ENCODE peak calls at places on chromosome 19, in eight cellular contexts. F is uterus, U is endothelial cell, H is mucosa of descending colon, R is RWPE1, T is activated B cell treated with CpG ODN at 0.5 μM for 24 hours, G is Caco-2, O is AG10803. E is an unnamed sample.

GRCh38 chr19:17623224-17623935 is 64.8 kb downstream of the UNC13A start:
- DNase-seq in F (no peak), U (no peak), H (peak; percentile 23), R (no peak), T (no peak), G (no peak), O (no peak), E (no peak)

GRCh38 chr19:49689133-49690072 is at the start of gene ADM5:
- DNase-seq in F (peak; percentile 63), U (no peak), H (no peak), R (no peak), T (no peak), G (no peak), O (no peak), E (peak; percentile 60)

GRCh38 chr19:11554160-11554559 is 4.9 kb downstream of the ELOF1 start:
- DNase-seq in F (no peak), U (no peak), H (no peak), R (no peak), T (no peak), G (no peak), O (no peak), E (no peak)

GRCh38 chr19:46369817-46370216 is 22.9 kb downstream of the PPP5C start:
- DNase-seq in F (no peak), U (no peak), H (no peak), R (no peak), T (no peak), G (peak; percentile 12), O (no peak), E (no peak)

GRCh38 chr19:51750381-51751124 is 1.1 kb downstream of the FPR1 start:
- DNase-seq in F (no peak), U (no peak), H (no peak), R (no peak), T (no peak), G (no peak), O (peak; percentile 78), E (no peak)

GRCh38 chr19:1290699-1291651 is 5.3 kb downstream of the EFNA2 start:
- DNase-seq in F (no peak), U (no peak), H (peak; percentile 89), R (no peak), T (no peak), G (no peak), O (no peak), E (no peak)

GRCh38 chr19:17294051-17294891 is 9.0 kb downstream of the ABHD8 start:
- DNase-seq in F (no peak), U (peak; percentile 46), H (peak; percentile 72), R (peak; percentile 80), T (peak; percentile 36), G (peak; percentile 60), O (no peak), E (no peak)

GRCh38 chr19:52748336-52748950 is 13.6 kb upstream of the ZNF611 start:
- DNase-seq in F (peak; percentile 38), U (peak; percentile 7), H (no peak), R (peak; percentile 18), T (no peak), G (no peak), O (peak; percentile 45), E (no peak)

GRCh38 chr19:51047031-51047335 is 12.2 kb upstream of the KLK12 start:
- DNase-seq in F (no peak), U (no peak), H (no peak), R (no peak), T (no peak), G (no peak), O (no peak), E (no peak)

GRCh38 chr19:45780146-45780447 is 2.2 kb downstream of the DMPK start:
- DNase-seq in F (no peak), U (no peak), H (no peak), R (no peak), T (no peak), G (no peak), O (no peak), E (no peak)

GRCh38 chr19:37654525-37654832 is 786 bp downstream of the ZFP30 start:
- DNase-seq in F (no peak), U (no peak), H (no peak), R (peak; percentile 34), T (no peak), G (no peak), O (peak; percentile 21), E (peak; percentile 21)

GRCh38 chr19:29162694-29163093 is 50.3 kb downstream of the UQCRFS1 start:
- DNase-seq in F (no peak), U (no peak), H (no peak), R (no peak), T (no peak), G (no peak), O (no peak), E (no peak)

GRCh38 chr19:53328967-53329366 is 4.6 kb upstream of the ZNF845 start:
- DNase-seq in F (peak; percentile 35), U (no peak), H (no peak), R (no peak), T (no peak), G (no peak), O (peak; percentile 31), E (no peak)

GRCh38 chr19:51136891-51137551 is 5.1 kb upstream of the SIGLEC7 start:
- DNase-seq in F (no peak), U (no peak), H (peak; percentile 35), R (no peak), T (no peak), G (no peak), O (no peak), E (no peak)

GRCh38 chr19:10923503-10924076 is 4.8 kb downstream of the YIPF2 start:
- DNase-seq in F (no peak), U (no peak), H (no peak), R (no peak), T (no peak), G (no peak), O (no peak), E (no peak)

GRCh38 chr19:6324757-6325156 is 8.7 kb downstream of the ACER1 start:
- DNase-seq in F (no peak), U (no peak), H (no peak), R (no peak), T (no peak), G (no peak), O (no peak), E (no peak)

GRCh38 chr19:49469828-49470614 is 4.0 kb upstream of the FLT3LG start:
- DNase-seq in F (no peak), U (no peak), H (peak; percentile 87), R (no peak), T (peak; percentile 75), G (no peak), O (no peak), E (no peak)

GRCh38 chr19:1259206-1259872 is 9.8 kb upstream of the CIRBP start:
- DNase-seq in F (peak; percentile 76), U (peak; percentile 68), H (peak; percentile 95), R (no peak), T (peak; percentile 75), G (peak; percentile 97), O (peak; percentile 71), E (no peak)

GRCh38 chr19:35738887-35739229 is 3.4 kb downstream of the IGFLR1 start:
- DNase-seq in F (no peak), U (no peak), H (no peak), R (no peak), T (no peak), G (no peak), O (no peak), E (no peak)

GRCh38 chr19:30719189-30719990 is 347.2 kb downstream of the ZNF536 start:
- DNase-seq in F (peak; percentile 69), U (peak; percentile 32), H (no peak), R (peak; percentile 36), T (no peak), G (no peak), O (peak; percentile 26), E (peak; percentile 24)
- TF ChIP-seq CTCF in F (no peak), U (no peak), H (no peak), R (peak; percentile 27), T (no peak), G (no peak), O (no peak), E (peak; percentile 35)

GRCh38 chr19:14563590-14563926 is 8.3 kb downstream of the NDUFB7 start:
- DNase-seq in F (no peak), U (no peak), H (no peak), R (no peak), T (no peak), G (no peak), O (no peak), E (no peak)
- TF ChIP-seq CTCF in F (no peak), U (no peak), H (no peak), R (no peak), T (no peak), G (no peak), O (no peak), E (no peak)

GRCh38 chr19:14105680-14106079 is 11.9 kb downstream of the PRKACA start:
- DNase-seq in F (no peak), U (no peak), H (no peak), R (no peak), T (no peak), G (no peak), O (no peak), E (no peak)

GRCh38 chr19:14107581-14108461 is 9.7 kb downstream of the PRKACA start:
- DNase-seq in F (no peak), U (no peak), H (no peak), R (no peak), T (no peak), G (no peak), O (no peak), E (no peak)

GRCh38 chr19:14103310-14103709 is 12.8 kb upstream of the SAMD1 start:
- DNase-seq in F (no peak), U (no peak), H (no peak), R (no peak), T (no peak), G (no peak), O (no peak), E (no peak)

GRCh38 chr19:14110650-14111049 is 6.9 kb downstream of the PRKACA start:
- DNase-seq in F (no peak), U (no peak), H (no peak), R (no peak), T (no peak), G (no peak), O (no peak), E (no peak)

DNA sequence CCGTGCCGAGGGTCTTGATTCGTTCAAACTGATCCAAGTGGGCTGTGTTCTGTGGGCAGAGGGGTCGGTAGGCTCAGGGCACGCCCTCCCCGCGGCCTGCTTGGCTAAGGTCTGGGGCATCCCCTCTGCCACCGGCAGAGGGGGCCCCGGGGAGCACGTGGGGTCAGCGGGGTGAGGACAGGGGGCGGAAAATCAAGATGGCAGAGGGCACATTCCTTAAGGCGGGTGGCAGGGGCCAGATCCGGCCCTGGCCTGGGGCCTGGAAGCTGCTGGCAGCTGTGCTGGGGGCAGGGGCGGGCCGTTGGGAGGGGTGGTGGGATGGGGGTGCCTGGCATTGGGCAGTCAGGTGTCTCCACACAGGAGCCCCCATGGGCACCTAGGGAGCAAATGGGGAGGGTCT is 10.7 kb downstream of the PRKACA start:
- DNase-seq in F (no peak), U (no peak), H (no peak), R (no peak), T (no peak), G (no peak), O (no peak), E (no peak)
- TF ChIP-seq CTCF in F (no peak), U (no peak), H (no peak), R (no peak), T (no peak), G (no peak), O (no peak), E (no peak)

DNA sequence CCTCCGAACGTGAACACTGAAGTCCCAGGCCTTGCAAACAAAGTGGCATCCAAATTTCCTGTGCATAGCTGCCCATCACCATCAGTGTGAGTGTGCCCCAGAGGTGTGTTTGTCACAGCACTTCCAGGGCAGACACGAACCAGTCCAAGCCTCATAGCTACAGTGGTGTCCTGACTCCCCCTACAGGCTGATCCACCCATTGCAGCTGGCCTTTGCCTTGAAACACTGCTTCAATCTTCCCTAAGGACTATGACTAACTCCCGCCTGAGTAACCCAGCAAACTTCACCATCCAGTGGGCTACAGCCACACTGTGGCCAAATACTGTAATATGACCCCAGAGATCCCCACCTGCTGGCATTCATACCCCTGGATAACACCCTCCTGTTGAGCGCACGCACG is 3.9 kb downstream of the ZNF266 start:
- DNase-seq in F (no peak), U (peak; percentile 18), H (no peak), R (peak; percentile 13), T (no peak), G (no peak), O (no peak), E (peak; percentile 19)
- TF ChIP-seq CTCF in F (no peak), U (peak; percentile 53), H (peak; percentile 31), R (no peak), T (no peak), G (peak; percentile 13), O (peak; percentile 35), E (peak; percentile 51)

E was measured in progenitor cell of endocrine pancreas.